ENCODE peak calls at places on chromosome 14, in four cellular contexts. K is body of pancreas, L is WERI-Rb-1, N is A549. Y is an unnamed sample.

GRCh38 chr14:62592877-62593276 is 452.4 kb downstream of the KCNH5 start:
- DNase-seq in K (no peak), L (no peak), N (peak; percentile 14), Y (no peak)

GRCh38 chr14:35326364-35326763 is 34.2 kb downstream of the PSMA6 start:
- DNase-seq in K (no peak), L (no peak), N (no peak), Y (no peak)

GRCh38 chr14:76929927-76930326 is 98.6 kb downstream of the IRF2BPL start:
- DNase-seq in K (no peak), L (peak; percentile 44), N (no peak), Y (no peak)

GRCh38 chr14:68624541-68625220 is 168.2 kb downstream of the ZFP36L1 start:
- DNase-seq in K (no peak), L (no peak), N (no peak), Y (no peak)

GRCh38 chr14:75175677-75176141 is 703 bp downstream of the TMED10 start:
- DNase-seq in K (no peak), L (no peak), N (no peak), Y (no peak)

GRCh38 chr14:90105756-90106155 is 44.0 kb downstream of the KCNK13 start:
- DNase-seq in K (no peak), L (no peak), N (no peak), Y (no peak)

GRCh38 chr14:93234798-93235197 is 27.7 kb downstream of the UBR7 start:
- DNase-seq in K (peak; percentile 19), L (no peak), N (peak; percentile 64), Y (no peak)

GRCh38 chr14:68762944-68763831 is 29.7 kb downstream of the ZFP36L1 start:
- DNase-seq in K (peak; percentile 93), L (peak; percentile 77), N (no peak), Y (no peak)

GRCh38 chr14:68894802-68895201 is 84.3 kb downstream of the ACTN1 start:
- DNase-seq in K (no peak), L (no peak), N (no peak), Y (no peak)

GRCh38 chr14:53016491-53016890 is 65.6 kb upstream of the FERMT2 start:
- DNase-seq in K (no peak), L (no peak), N (no peak), Y (no peak)

GRCh38 chr14:68553326-68553725 is 239.5 kb downstream of the ZFP36L1 start:
- DNase-seq in K (no peak), L (no peak), N (no peak), Y (no peak)

GRCh38 chr14:29144598-29144997 is 378.0 kb downstream of the FOXG1 start:
- DNase-seq in K (no peak), L (no peak), N (no peak), Y (no peak)

DNA sequence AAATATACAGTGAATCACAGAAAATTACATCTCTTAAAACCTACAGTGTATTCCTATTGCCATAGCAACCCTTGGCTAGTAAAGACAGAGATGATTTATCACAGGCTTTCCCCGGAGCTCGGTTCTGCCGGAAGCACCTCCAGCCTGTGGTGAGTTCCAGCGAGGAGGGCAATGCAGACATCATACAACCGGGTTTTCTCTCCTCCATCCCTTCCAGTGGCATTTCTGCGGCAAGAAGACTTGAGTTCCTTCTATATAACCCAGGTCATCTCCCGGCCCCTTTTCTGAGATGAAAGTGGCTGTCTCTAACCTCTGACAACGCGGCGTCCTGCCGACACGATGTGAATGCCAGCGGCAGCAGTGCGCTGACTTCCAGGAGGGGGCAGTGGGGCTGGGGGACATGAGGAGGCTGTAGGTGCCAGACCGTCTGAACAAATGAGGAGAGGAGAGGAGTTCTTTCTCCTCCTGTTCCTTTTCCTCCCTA is 68.5 kb upstream of the MAX start:
- DNase-seq in K (peak; percentile 28), L (peak; percentile 76), N (peak; percentile 57), Y (no peak)
- TF ChIP-seq CTCF in K (peak; percentile 22), L (peak; percentile 74), N (peak; percentile 43), Y (peak; percentile 56)

GRCh38 chr14:51653855-51654548 is 2.3 kb downstream of the FRMD6 start:
- DNase-seq in K (no peak), L (no peak), N (no peak), Y (no peak)

GRCh38 chr14:51652168-51653095 is 722 bp downstream of the FRMD6 start:
- DNase-seq in K (peak; percentile 43), L (no peak), N (no peak), Y (peak; percentile 53)

GRCh38 chr14:51654549-51654879 is 2.8 kb downstream of the FRMD6 start:
- DNase-seq in K (no peak), L (no peak), N (no peak), Y (no peak)

GRCh38 chr14:51651388-51652167 is at the start of gene FRMD6:
- DNase-seq in K (peak; percentile 81), L (peak; percentile 88), N (peak; percentile 89), Y (peak; percentile 95)

GRCh38 chr14:51653096-51653814 is 1.5 kb downstream of the FRMD6 start:
- DNase-seq in K (no peak), L (no peak), N (peak; percentile 58), Y (no peak)
- TF ChIP-seq CTCF in K (peak; percentile 33), L (no peak), N (peak; percentile 20), Y (peak; percentile 12)

GRCh38 chr14:54614296-54614695 is 47.4 kb downstream of the SAMD4A start:
- DNase-seq in K (no peak), L (no peak), N (no peak), Y (no peak)
- TF ChIP-seq CTCF in K (no peak), L (no peak), N (no peak), Y (no peak)

GRCh38 chr14:99190696-99191662 is 81.0 kb downstream of the BCL11B start:
- DNase-seq in K (no peak), L (no peak), N (no peak), Y (no peak)
- TF ChIP-seq CTCF in K (no peak), L (no peak), N (no peak), Y (no peak)

GRCh38 chr14:36976571-36977023 is 195.8 kb downstream of the SLC25A21 start:
- DNase-seq in K (no peak), L (no peak), N (peak; percentile 88), Y (no peak)

GRCh38 chr14:36974985-36975384 is 197.4 kb downstream of the SLC25A21 start:
- DNase-seq in K (no peak), L (no peak), N (no peak), Y (no peak)

GRCh38 chr14:36973806-36974442 is 198.5 kb downstream of the SLC25A21 start:
- DNase-seq in K (no peak), L (no peak), N (peak; percentile 82), Y (no peak)

GRCh38 chr14:36979863-36980262 is 192.5 kb downstream of the SLC25A21 start:
- DNase-seq in K (no peak), L (no peak), N (no peak), Y (no peak)

GRCh38 chr14:36975834-36976233 is 196.6 kb downstream of the SLC25A21 start:
- DNase-seq in K (no peak), L (no peak), N (peak; percentile 76), Y (no peak)
- TF ChIP-seq CTCF in K (no peak), L (no peak), N (peak; percentile 18), Y (no peak)